ENCODE peak calls at places on chromosomes 6 and 20, in seven cellular contexts. M, U, D, H, Q, A and T are unnamed samples.

GRCh38 chr20:7693761-7694160 is 246.5 kb downstream of the HAO1 start:
- DNase-seq in Q (peak; percentile 51), U (no peak), D (no peak), H (no peak), A (no peak), M (no peak), T (no peak)

GRCh38 chr6:87026961-87027360 is 67.9 kb downstream of the CGA start:
- DNase-seq in D (no peak), H (no peak), A (no peak), U (no peak), Q (no peak), M (no peak), T (no peak)

GRCh38 chr6:140001851-140002301 is 627.4 kb upstream of the CITED2 start:
- DNase-seq in H (no peak), Q (peak; percentile 36), A (no peak), D (no peak), U (no peak), M (no peak), T (peak; percentile 35)

GRCh38 chr6:128361378-128361777 is 159.0 kb downstream of the PTPRK start:
- DNase-seq in Q (no peak), A (no peak), D (no peak), H (no peak), M (no peak), U (no peak), T (no peak)

GRCh38 chr6:113397229-113397628 is 459.9 kb upstream of the MARCKS start:
- DNase-seq in M (peak; percentile 38), U (no peak), A (no peak), D (no peak), Q (peak; percentile 46), H (no peak), T (peak; percentile 39)

GRCh38 chr6:28478518-28478917 is 35.2 kb upstream of the ZSCAN23 start:
- DNase-seq in A (no peak), H (no peak), M (peak; percentile 28), U (no peak), Q (no peak), D (no peak), T (no peak)

GRCh38 chr6:56517155-56517745 is 125.4 kb downstream of the DST start:
- DNase-seq in M (no peak), D (no peak), Q (peak; percentile 87), H (no peak), A (no peak), U (no peak), T (peak; percentile 57)

GRCh38 chr6:25193147-25193864 is 85.9 kb upstream of the CARMIL1 start:
- DNase-seq in D (no peak), M (peak; percentile 91), U (no peak), H (no peak), Q (peak; percentile 96), A (no peak), T (peak; percentile 97)

GRCh38 chr6:118606858-118607257 is 44.5 kb downstream of the CEP85L start:
- DNase-seq in H (no peak), U (no peak), D (no peak), A (no peak), M (no peak), Q (no peak), T (no peak)

GRCh38 chr20:50054626-50055511 is 58.1 kb downstream of the UBE2V1 start:
- DNase-seq in Q (peak; percentile 83), A (no peak), D (no peak), H (no peak), M (no peak), U (no peak), T (peak; percentile 80)

GRCh38 chr6:84066536-84066935 is 33.0 kb downstream of the MRAP2 start:
- DNase-seq in Q (no peak), U (no peak), M (no peak), H (no peak), D (no peak), A (no peak), T (no peak)

GRCh38 chr20:13017883-13018535 is 9.2 kb downstream of the SPTLC3 start:
- DNase-seq in D (no peak), U (no peak), H (no peak), A (no peak), M (no peak), Q (no peak), T (no peak)

GRCh38 chr6:44672086-44672485 is 284.6 kb downstream of the CDC5L start:
- DNase-seq in U (no peak), H (no peak), M (no peak), A (no peak), Q (no peak), D (no peak), T (peak; percentile 14)

GRCh38 chr20:25073544-25073943 is 8.4 kb downstream of the VSX1 start:
- DNase-seq in M (no peak), A (no peak), U (no peak), Q (no peak), D (peak; percentile 27), H (no peak), T (no peak)

GRCh38 chr20:57335392-57335791 is 5.8 kb downstream of the SPO11 start:
- DNase-seq in D (no peak), H (no peak), A (no peak), Q (peak; percentile 23), U (no peak), M (no peak), T (no peak)

GRCh38 chr20:12086359-12086758 is 168.7 kb downstream of the BTBD3 start:
- DNase-seq in Q (peak; percentile 48), H (no peak), A (no peak), D (no peak), U (no peak), M (peak; percentile 8), T (peak; percentile 28)

GRCh38 chr6:114286211-114286610 is 56.6 kb downstream of the HS3ST5 start:
- DNase-seq in M (no peak), H (no peak), U (no peak), D (no peak), A (no peak), Q (no peak), T (no peak)

GRCh38 chr6:150072201-150072600 is 3.3 kb upstream of the ULBP3 start:
- DNase-seq in H (no peak), D (peak; percentile 84), M (peak; percentile 35), Q (no peak), U (peak; percentile 74), A (peak; percentile 71), T (peak; percentile 57)

GRCh38 chr20:19077370-19078220 is 134.8 kb upstream of the SLC24A3 start:
- DNase-seq in D (no peak), H (no peak), A (no peak), M (no peak), Q (no peak), U (no peak), T (no peak)

GRCh38 chr6:41901882-41902519 is 6.8 kb upstream of the USP49 start:
- DNase-seq in Q (peak; percentile 67), A (no peak), D (no peak), H (no peak), M (no peak), U (peak; percentile 19), T (peak; percentile 61)

GRCh38 chr6:69233195-69233524 is 563.6 kb downstream of the LMBRD1 start:
- DNase-seq in D (no peak), U (no peak), M (no peak), Q (no peak), H (no peak), A (no peak), T (no peak)

GRCh38 chr20:58102744-58103516 is 125.5 kb downstream of the ANKRD60 start:
- DNase-seq in Q (no peak), H (no peak), D (no peak), M (no peak), A (no peak), U (no peak), T (no peak)

GRCh38 chr6:134537146-134537555 is 219.2 kb upstream of the SGK1 start:
- DNase-seq in U (no peak), D (no peak), Q (peak; percentile 74), H (no peak), M (peak; percentile 77), A (no peak), T (peak; percentile 94)

GRCh38 chr20:32534661-32535240 is 50.4 kb downstream of the NOL4L start:
- DNase-seq in D (no peak), A (no peak), M (no peak), H (no peak), U (no peak), Q (no peak), T (no peak)

GRCh38 chr20:717271-717670 is 41.7 kb upstream of the SCRT2 start:
- DNase-seq in A (no peak), H (no peak), Q (no peak), U (no peak), M (no peak), D (no peak), T (no peak)

GRCh38 chr6:6723316-6723715 is 134.8 kb downstream of the LY86 start:
- DNase-seq in Q (no peak), M (no peak), U (no peak), A (no peak), H (no peak), D (no peak), T (no peak)

GRCh38 chr6:52495859-52496396 is 75.8 kb downstream of the EFHC1 start:
- DNase-seq in H (no peak), Q (peak; percentile 19), U (no peak), A (no peak), D (no peak), M (no peak), T (no peak)

GRCh38 chr6:21479140-21479539 is 114.4 kb upstream of the SOX4 start:
- DNase-seq in H (no peak), Q (peak; percentile 77), A (no peak), M (peak; percentile 34), U (peak; percentile 29), D (no peak), T (peak; percentile 50)
- H3K4me3 ChIP-seq in H (no peak overlapping the region), Q (peak overlapping the region; percentile 47), A (peak overlapping the region; percentile 18), M (peak overlapping the region; percentile 2), U (no peak overlapping the region), D (peak overlapping the region; percentile 52), T (peak overlapping the region; percentile 19)

GRCh38 chr6:165848099-165848461 is 185.0 kb upstream of the PDE10A start:
- DNase-seq in Q (no peak), A (peak; percentile 48), D (no peak), M (no peak), U (no peak), H (no peak), T (no peak)
- TF ChIP-seq CTCF in Q (peak; percentile 22), A (no peak), D (no peak), M (peak; percentile 19), U (no peak), H (peak; percentile 15), T (peak; percentile 14)

DNA sequence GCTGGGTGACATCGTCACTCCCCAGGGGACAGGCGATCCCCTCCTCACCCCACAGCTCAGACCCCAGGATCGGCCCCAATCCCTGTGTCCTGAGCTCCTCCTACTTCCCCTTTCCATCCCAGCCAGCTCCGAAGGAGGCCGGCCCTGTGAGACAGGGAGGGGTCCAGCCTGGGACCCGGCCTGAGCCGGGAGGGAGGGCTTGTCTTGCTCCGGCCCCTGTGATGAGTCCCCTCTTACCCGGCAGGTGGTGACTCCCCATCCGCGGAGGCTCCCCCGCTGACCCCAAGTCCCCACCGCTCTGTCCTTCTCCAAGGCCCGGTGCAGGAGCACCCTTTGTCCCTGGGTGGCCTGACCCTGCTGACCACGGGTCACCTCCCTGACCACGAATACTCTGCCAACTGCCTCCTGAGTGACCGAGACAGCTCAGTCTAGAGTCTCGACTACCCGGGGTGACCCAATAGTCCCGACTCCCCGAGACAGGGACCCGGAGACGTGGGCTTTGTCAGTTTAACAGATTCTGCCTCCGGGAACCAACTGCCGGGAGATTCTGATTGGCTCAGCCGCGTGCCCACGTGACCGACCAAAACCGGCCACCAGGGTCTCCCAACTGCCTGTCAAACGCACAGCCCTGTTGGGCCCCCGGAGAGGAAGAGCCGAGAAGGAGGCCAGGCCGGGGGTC is 187.4 kb upstream of the PROKR2 start:
- DNase-seq in M (peak; percentile 10), Q (peak; percentile 81), H (no peak), U (peak; percentile 49), A (peak; percentile 86), D (peak; percentile 76), T (peak; percentile 45)
- H3K4me3 ChIP-seq in M (peak overlapping the region; percentile 63), Q (peak overlapping the region; percentile 78), H (peak overlapping the region; percentile 30), U (peak overlapping the region; percentile 67), A (peak overlapping the region; percentile 65), D (peak overlapping the region; percentile 68), T (peak overlapping the region; percentile 52)

GRCh38 chr6:159149641-159150040 is 19.6 kb upstream of the FNDC1 start:
- DNase-seq in M (no peak), Q (no peak), U (no peak), H (no peak), D (no peak), A (no peak), T (no peak)
- TF ChIP-seq CTCF in M (no peak), Q (no peak), U (no peak), H (no peak), D (no peak), A (no peak), T (no peak)